ENCODE peak calls at places on chromosomes 3 and 15, in five cellular contexts. C, L, V, G and K are unnamed samples.
A peak's percentile ranks its signal among the peaks of the same experiment; 100 is the strongest.

GRCh38 chr3:195906865-195907729 is 1.3 kb downstream of the TNK2 start:
- DNase-seq in C (peak; percentile 84), L (no peak), V (no peak), G (no peak), K (peak; percentile 91)

GRCh38 chr3:156305672-156306071 is 185.3 kb downstream of the KCNAB1 start:
- DNase-seq in C (no peak), L (no peak), V (no peak), G (no peak), K (no peak)

GRCh38 chr3:104556372-104557078 is 810.2 kb upstream of the ALCAM start:
- DNase-seq in C (no peak), L (no peak), V (no peak), G (no peak), K (no peak)

GRCh38 chr3:59052803-59053411 is 3.1 kb upstream of the CFAP20DC start:
- DNase-seq in C (no peak), L (no peak), V (no peak), G (no peak), K (no peak)

GRCh38 chr15:20341901-20342605 is 199.5 kb downstream of the GOLGA6L6 start:
- DNase-seq in C (peak; percentile 89), L (peak; percentile 79), V (peak; percentile 76), G (peak; percentile 76), K (peak; percentile 95)

GRCh38 chr3:75171632-75172230 is 492.4 kb upstream of the FRG2C start:
- DNase-seq in C (no peak), L (no peak), V (no peak), G (no peak), K (no peak)

GRCh38 chr15:73927003-73927475 is 777 bp downstream of the LOXL1 start:
- DNase-seq in C (peak; percentile 84), L (no peak), V (peak; percentile 69), G (peak; percentile 72), K (peak; percentile 91)

GRCh38 chr15:88255496-88256171 is 905 bp downstream of the NTRK3 start:
- DNase-seq in C (peak; percentile 70), L (no peak), V (no peak), G (no peak), K (no peak)

GRCh38 chr3:141403576-141403975 is 35.3 kb downstream of the ZBTB38 start:
- DNase-seq in C (no peak), L (no peak), V (no peak), G (no peak), K (no peak)

GRCh38 chr15:100106732-100107131 is 235.0 kb downstream of the ADAMTS17 start:
- DNase-seq in C (peak; percentile 12), L (peak; percentile 57), V (peak; percentile 8), G (no peak), K (peak; percentile 27)

GRCh38 chr3:155232605-155233004 is 60.9 kb downstream of the STRIT1 start:
- DNase-seq in C (no peak), L (peak; percentile 90), V (no peak), G (peak; percentile 59), K (no peak)

GRCh38 chr3:33360136-33360825 is 79.9 kb downstream of the UBP1 start:
- DNase-seq in C (no peak), L (no peak), V (no peak), G (no peak), K (no peak)

GRCh38 chr3:178170698-178171535 is 365.3 kb upstream of the KCNMB2 start:
- DNase-seq in C (no peak), L (no peak), V (no peak), G (no peak), K (no peak)

GRCh38 chr3:33100229-33100628 is 3.3 kb upstream of the GLB1 start:
- DNase-seq in C (no peak), L (no peak), V (no peak), G (no peak), K (no peak)

GRCh38 chr15:42450434-42450790 is 40.5 kb downstream of the ZNF106 start:
- DNase-seq in C (no peak), L (no peak), V (no peak), G (no peak), K (no peak)

GRCh38 chr3:131602011-131602779 is 99.4 kb upstream of the MRPL3 start:
- DNase-seq in C (no peak), L (no peak), V (no peak), G (no peak), K (no peak)

GRCh38 chr3:71456155-71456554 is 127.4 kb downstream of the FOXP1 start:
- DNase-seq in C (no peak), L (no peak), V (no peak), G (no peak), K (no peak)

GRCh38 chr15:51842852-51843737 is 13.6 kb downstream of the TMOD3 start:
- DNase-seq in C (no peak), L (no peak), V (no peak), G (no peak), K (no peak)

GRCh38 chr3:61452536-61452991 is 108.8 kb upstream of the PTPRG start:
- DNase-seq in C (no peak), L (no peak), V (no peak), G (no peak), K (no peak)

GRCh38 chr3:69425249-69425648 is 39.4 kb upstream of the FRMD4B start:
- DNase-seq in C (no peak), L (no peak), V (no peak), G (no peak), K (no peak)

GRCh38 chr3:141294848-141295247 is 63.2 kb downstream of the PXYLP1 start:
- DNase-seq in C (no peak), L (peak; percentile 9), V (no peak), G (no peak), K (no peak)

GRCh38 chr15:52924641-52925040 is 134.5 kb upstream of the ONECUT1 start:
- DNase-seq in C (no peak), L (no peak), V (no peak), G (no peak), K (no peak)

GRCh38 chr3:122794483-122794778 is 438 bp upstream of the SLC49A4 start:
- DNase-seq in C (no peak), L (no peak), V (no peak), G (no peak), K (no peak)

GRCh38 chr3:15847239-15847638 is 49.5 kb upstream of the ANKRD28 start:
- DNase-seq in C (no peak), L (no peak), V (no peak), G (no peak), K (no peak)

GRCh38 chr3:114673481-114673880 is 379.7 kb downstream of the TIGIT start:
- DNase-seq in C (no peak), L (no peak), V (no peak), G (no peak), K (no peak)

GRCh38 chr15:48705381-48705780 is 59.9 kb upstream of the FBN1 start:
- DNase-seq in C (no peak), L (no peak), V (no peak), G (no peak), K (no peak)

GRCh38 chr3:77373619-77374018 is 333.7 kb downstream of the ROBO2 start:
- DNase-seq in C (no peak), L (no peak), V (no peak), G (no peak), K (no peak)

GRCh38 chr3:8651418-8652322 is 7.1 kb upstream of the SSUH2 start:
- DNase-seq in C (no peak), L (no peak), V (peak; percentile 70), G (no peak), K (peak; percentile 55)

GRCh38 chr3:45642731-45643152 is 46.5 kb upstream of the SACM1L start:
- DNase-seq in C (peak; percentile 91), L (no peak), V (no peak), G (no peak), K (no peak)

GRCh38 chr3:49689046-49689886 is at the start of the genes MST1 and RNF123:
- DNase-seq in C (peak; percentile 96), L (peak; percentile 86), V (peak; percentile 94), G (peak; percentile 92), K (peak; percentile 97)

GRCh38 chr3:189365609-189366564 is 194.1 kb downstream of the TPRG1 start:
- DNase-seq in C (no peak), L (no peak), V (no peak), G (no peak), K (no peak)
- TF ChIP-seq CTCF in C (no peak), L (peak; percentile 20), V (no peak), G (no peak), K (no peak)

DNA sequence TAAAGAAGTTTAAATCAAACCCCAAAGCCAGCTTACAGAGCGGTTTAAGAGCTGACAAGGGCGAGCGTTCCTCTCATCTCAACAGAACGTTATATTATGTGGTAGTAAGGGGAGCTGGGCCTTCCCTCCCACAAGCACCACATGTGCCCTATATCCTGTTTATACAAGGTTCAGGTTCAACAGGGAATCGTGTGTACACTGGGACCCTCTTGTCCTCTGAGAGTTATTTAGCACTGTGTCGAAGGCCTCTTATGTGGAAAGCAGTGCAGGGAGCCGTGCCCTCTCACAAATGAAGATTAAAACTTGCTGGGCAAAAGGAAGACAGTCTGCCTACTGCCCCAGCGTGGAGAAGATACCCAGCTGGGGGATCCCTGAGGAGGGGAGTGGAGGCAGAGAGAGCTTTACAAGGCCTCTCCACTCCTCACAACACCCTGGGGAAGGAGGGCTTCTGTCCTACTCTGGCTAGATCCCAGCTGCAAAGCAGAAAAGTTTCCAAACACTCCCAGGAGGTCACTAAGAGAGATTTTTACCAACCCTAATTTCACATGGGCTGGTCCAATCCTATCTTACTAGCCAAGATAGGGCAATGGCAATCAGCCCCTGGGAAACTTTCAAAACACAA is 2.9 kb downstream of the TLE3 start:
- DNase-seq in C (no peak), L (no peak), V (no peak), G (no peak), K (peak; percentile 50)
- H3K36me3 ChIP-seq in C (peaks cover 8% of the 10 kb centered on the region), L (peaks cover 8% of the 10 kb centered on the region), V (no peaks in the 10 kb centered on the region), G (no peaks in the 10 kb centered on the region), K (peaks cover 50% of the 10 kb centered on the region)

GRCh38 chr3:64909757-64910475 is 222.1 kb upstream of the ADAMTS9 start:
- DNase-seq in C (no peak), L (no peak), V (no peak), G (no peak), K (no peak)
- TF ChIP-seq CTCF in C (no peak), L (no peak), V (no peak), G (no peak), K (no peak)

GRCh38 chr15:64731807-64732151 is 43.6 kb downstream of the RBPMS2 start:
- DNase-seq in C (no peak), L (no peak), V (no peak), G (no peak), K (no peak)

GRCh38 chr15:64732156-64732860 is 43.1 kb downstream of the RBPMS2 start:
- DNase-seq in C (no peak), L (no peak), V (no peak), G (no peak), K (no peak)

GRCh38 chr15:64730151-64730550 is 45.2 kb downstream of the RBPMS2 start:
- DNase-seq in C (no peak), L (no peak), V (no peak), G (no peak), K (no peak)

DNA sequence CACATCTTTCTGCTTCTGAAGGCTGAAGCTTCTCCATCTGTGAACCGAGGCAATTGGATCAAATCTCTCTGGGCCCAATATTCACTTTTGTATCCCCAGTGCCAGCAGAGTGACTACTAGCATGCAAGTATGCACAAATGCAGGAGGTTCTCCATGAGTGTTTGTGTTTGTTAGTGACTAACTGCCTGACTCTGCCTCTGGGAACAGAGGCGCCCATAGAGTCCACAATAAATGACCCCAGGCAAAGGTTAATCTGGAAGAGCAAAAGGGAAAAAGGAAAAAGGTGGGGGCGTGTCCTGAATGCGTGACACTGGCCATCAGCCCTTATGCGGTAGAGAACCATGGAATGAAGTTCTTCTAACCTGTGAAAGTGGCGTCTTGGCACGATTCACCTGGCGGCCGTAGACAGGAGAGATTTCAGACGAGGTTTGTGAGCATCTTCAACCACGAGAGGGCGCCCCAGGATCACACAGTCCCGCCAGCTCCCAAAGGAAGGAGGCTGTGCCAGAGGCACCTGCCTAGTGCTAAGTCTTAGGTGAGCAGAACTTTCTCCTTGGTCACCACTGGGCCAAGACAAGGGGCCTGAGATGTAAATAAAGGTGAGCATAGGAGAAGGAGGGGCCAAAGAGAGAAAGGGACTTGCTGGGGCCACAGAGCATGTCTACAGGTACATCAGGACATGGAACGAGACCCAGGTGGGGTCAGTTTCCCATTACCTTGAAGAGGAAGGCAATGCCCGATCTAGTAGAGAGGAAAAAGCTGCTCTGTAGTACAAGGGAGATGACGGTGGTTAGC is 44.2 kb downstream of the RBPMS2 start:
- DNase-seq in C (peak; percentile 91), L (peak; percentile 84), V (peak; percentile 90), G (peak; percentile 83), K (peak; percentile 95)
- H3K36me3 ChIP-seq in C (no peaks in the 10 kb centered on the region), L (peaks cover 27% of the 10 kb centered on the region), V (no peaks in the 10 kb centered on the region), G (peaks cover 5% of the 10 kb centered on the region), K (no peaks in the 10 kb centered on the region)